ENCODE peak calls at places on chromosomes 4 and X, in four cellular contexts. D is adrenal gland, E is Karpas-422, M is suprapubic skin. T is an unnamed sample.

GRCh38 chr4:99811850-99812249 is 4.8 kb upstream of the DAPP1 start:
- DNase-seq in D (peak; percentile 57), E (peak; percentile 92), M (no peak), T (no peak)

GRCh38 chr4:44663539-44664263 is 12.3 kb upstream of the YIPF7 start:
- DNase-seq in D (no peak), E (no peak), M (no peak), T (no peak)

GRCh38 chr4:38281416-38282071 is 321.3 kb downstream of the PTTG2 start:
- DNase-seq in D (no peak), E (no peak), M (no peak), T (no peak)

GRCh38 chrX:45623266-45623665 is 422.6 kb upstream of the DIPK2B start:
- DNase-seq in D (no peak), E (no peak), M (no peak), T (no peak)

GRCh38 chrX:112735147-112735546 is 55.4 kb upstream of the LHFPL1 start:
- DNase-seq in D (no peak), E (no peak), M (no peak), T (no peak)

GRCh38 chrX:130769835-130770234 is 133.2 kb downstream of the ENOX2 start:
- DNase-seq in D (no peak), E (no peak), M (no peak), T (no peak)

GRCh38 chrX:47991263-47992092 is 12.3 kb downstream of the ZNF182 start:
- DNase-seq in D (no peak), E (no peak), M (no peak), T (no peak)

GRCh38 chrX:18873189-18873791 is 110.6 kb downstream of the PHKA2 start:
- DNase-seq in D (peak; percentile 38), E (no peak), M (no peak), T (no peak)

GRCh38 chrX:24149346-24150050 is at the start of gene ZFX:
- DNase-seq in D (peak; percentile 63), E (peak; percentile 87), M (peak; percentile 85), T (no peak)

GRCh38 chr4:106019771-106020170 is 124.5 kb downstream of the NPNT start:
- DNase-seq in D (no peak), E (no peak), M (no peak), T (no peak)

GRCh38 chr4:163623787-163624186 is 129.3 kb downstream of the TMA16 start:
- DNase-seq in D (no peak), E (no peak), M (no peak), T (no peak)

GRCh38 chrX:13742397-13743176 is 8.0 kb downstream of the OFD1 start:
- DNase-seq in D (no peak), E (no peak), M (no peak), T (no peak)

GRCh38 chr4:141807501-141807900 is 171.1 kb downstream of the IL15 start:
- DNase-seq in D (no peak), E (no peak), M (no peak), T (no peak)

GRCh38 chrX:40607381-40607780 is 15.8 kb upstream of the MPC1L start:
- DNase-seq in D (no peak), E (no peak), M (no peak), T (no peak)

GRCh38 chrX:53269536-53270107 is 11.8 kb downstream of the IQSEC2 start:
- DNase-seq in D (no peak), E (no peak), M (no peak), T (no peak)

GRCh38 chr4:93825551-93826216 is 2.9 kb upstream of the ATOH1 start:
- DNase-seq in D (no peak), E (no peak), M (no peak), T (no peak)

GRCh38 chr4:149077142-149077541 is 634.9 kb upstream of the NR3C2 start:
- DNase-seq in D (no peak), E (no peak), M (no peak), T (no peak)

GRCh38 chr4:15533817-15534216 is 64.1 kb downstream of the CC2D2A start:
- DNase-seq in D (no peak), E (no peak), M (no peak), T (no peak)

GRCh38 chrX:134603806-134604700 is 54.2 kb downstream of the PLAC1 start:
- DNase-seq in D (peak; percentile 48), E (no peak), M (no peak), T (no peak)

GRCh38 chr4:38004062-38004461 is 43.9 kb downstream of the PTTG2 start:
- DNase-seq in D (no peak), E (no peak), M (no peak), T (no peak)

GRCh38 chr4:47349323-47349722 is 114.2 kb downstream of the COMMD8 start:
- DNase-seq in D (no peak), E (no peak), M (no peak), T (no peak)

GRCh38 chrX:132622130-132622529 is 133.3 kb upstream of the MBNL3 start:
- DNase-seq in D (peak; percentile 18), E (no peak), M (no peak), T (no peak)

GRCh38 chr4:139450586-139450985 is 3.3 kb upstream of the RAB33B start:
- DNase-seq in D (no peak), E (no peak), M (no peak), T (no peak)

GRCh38 chr4:1326751-1327525 is 20.1 kb upstream of the UVSSA start:
- DNase-seq in D (no peak), E (no peak), M (no peak), T (no peak)

GRCh38 chr4:101349346-101350064 is 2.2 kb upstream of the PPP3CA start:
- DNase-seq in D (peak; percentile 81), E (no peak), M (peak; percentile 73), T (no peak)

GRCh38 chr4:26055855-26056254 is 141.8 kb downstream of the SMIM20 start:
- DNase-seq in D (no peak), E (peak; percentile 52), M (no peak), T (no peak)

GRCh38 chr4:102612824-102613366 is 111.7 kb downstream of the NFKB1 start:
- DNase-seq in D (no peak), E (no peak), M (no peak), T (no peak)

GRCh38 chr4:42609051-42609450 is 47.9 kb downstream of the ATP8A1 start:
- DNase-seq in D (no peak), E (no peak), M (no peak), T (no peak)

GRCh38 chrX:125681507-125681906 is 361.8 kb downstream of the TEX13C start:
- DNase-seq in D (no peak), E (peak; percentile 95), M (no peak), T (no peak)

GRCh38 chr4:69896530-69897116 is 34.2 kb upstream of the CSN1S1 start:
- DNase-seq in D (no peak), E (no peak), M (no peak), T (no peak)

GRCh38 chr4:104969394-104970066 is 177.1 kb upstream of the TET2 start:
- DNase-seq in D (no peak), E (no peak), M (no peak), T (no peak)

GRCh38 chr4:169238445-169238844 is 32.3 kb downstream of the SH3RF1 start:
- DNase-seq in D (peak; percentile 40), E (no peak), M (no peak), T (peak; percentile 6)

GRCh38 chr4:3685081-3685645 is 81.0 kb upstream of the ADRA2C start:
- DNase-seq in D (no peak), E (no peak), M (peak; percentile 34), T (no peak)

GRCh38 chrX:55716937-55717336 is 612 bp upstream of the RRAGB start:
- DNase-seq in D (no peak), E (peak; percentile 37), M (no peak), T (no peak)

GRCh38 chrX:3550160-3550765 is 163.2 kb downstream of the PRKX start:
- DNase-seq in D (peak; percentile 3), E (peak; percentile 61), M (no peak), T (no peak)

DNA sequence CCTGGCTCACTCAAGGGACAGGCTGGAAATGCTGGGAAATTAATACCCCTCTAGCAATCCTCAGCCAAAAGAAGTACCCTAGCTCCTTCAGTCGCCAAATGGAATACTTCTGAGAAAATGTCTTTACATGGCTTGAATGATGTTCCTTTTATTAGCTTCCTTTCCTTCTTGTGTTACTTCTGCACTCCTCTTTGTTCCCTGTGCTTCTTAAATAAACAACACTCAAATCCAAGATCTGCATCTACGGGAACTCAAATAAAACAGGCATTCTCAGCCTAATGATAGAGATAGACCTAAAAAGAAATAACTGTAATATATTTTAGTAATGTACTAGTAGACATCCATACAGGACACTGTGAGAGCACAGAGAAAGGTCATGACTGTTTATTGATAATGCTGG is 36.0 kb downstream of the SPARCL1 start:
- DNase-seq in D (no peak), E (no peak), M (no peak), T (no peak)
- H3K36me3 ChIP-seq in D (no peaks in the 10 kb centered on the region), E (no peaks in the 10 kb centered on the region), M (peaks cover 3% of the 10 kb centered on the region), T (peaks cover 72% of the 10 kb centered on the region)

GRCh38 chrX:152895724-152896420 is 2.0 kb upstream of the ZNF185 start:
- DNase-seq in D (no peak), E (no peak), M (peak; percentile 77), T (no peak)
- H3K4me3 ChIP-seq in D (no peak overlapping the region), E (no peak overlapping the region), M (no peak overlapping the region), T (no peak overlapping the region)

DNA sequence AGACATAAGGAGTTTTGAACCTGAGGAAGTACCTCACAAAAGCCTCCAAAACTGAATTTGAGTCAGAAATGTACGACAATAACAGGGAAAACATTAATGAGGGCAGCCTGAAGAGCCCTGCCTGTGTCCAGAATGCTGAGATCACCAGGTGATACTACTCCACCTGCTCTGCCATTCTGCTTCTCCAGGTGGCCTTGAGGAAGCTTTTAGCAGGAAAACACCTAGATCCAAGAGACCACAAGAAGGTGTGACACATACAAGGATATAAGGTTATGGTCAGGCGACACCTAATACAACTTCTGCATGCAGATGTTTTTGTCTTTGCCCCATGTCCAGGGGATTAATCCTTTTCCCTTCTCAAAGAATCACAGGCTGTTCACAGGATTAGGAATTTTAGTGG is 15.3 kb downstream of the SOWAHB start:
- DNase-seq in D (no peak), E (no peak), M (no peak), T (no peak)
- H3K27ac ChIP-seq in D (no peak overlapping the region), E (no peak overlapping the region), M (no peak overlapping the region), T (no peak overlapping the region)

GRCh38 chr4:6598641-6599040 is 23.7 kb downstream of the MAN2B2 start:
- DNase-seq in D (no peak), E (no peak), M (no peak), T (no peak)
- H3K36me3 ChIP-seq in D (peaks cover 25% of the 10 kb centered on the region), E (peaks cover 20% of the 10 kb centered on the region), M (peaks cover 83% of the 10 kb centered on the region), T (peaks cover 47% of the 10 kb centered on the region)

GRCh38 chr4:39453738-39454137 is 5.0 kb downstream of the RPL9 start:
- DNase-seq in D (no peak), E (no peak), M (no peak), T (no peak)

GRCh38 chr4:39452153-39452859 is 6.4 kb downstream of the RPL9 start:
- DNase-seq in D (no peak), E (no peak), M (no peak), T (no peak)

GRCh38 chr4:39451423-39452023 is 7.2 kb downstream of the RPL9 start:
- DNase-seq in D (no peak), E (no peak), M (no peak), T (no peak)

GRCh38 chr4:39452860-39453587 is 5.7 kb downstream of the RPL9 start:
- DNase-seq in D (no peak), E (no peak), M (no peak), T (no peak)

GRCh38 chr4:39450618-39451017 is 8.1 kb downstream of the RPL9 start:
- DNase-seq in D (no peak), E (no peak), M (no peak), T (no peak)
- H3K4me3 ChIP-seq in D (no peak overlapping the region), E (no peak overlapping the region), M (no peak overlapping the region), T (no peak overlapping the region)